ENCODE peak calls at places on chromosomes 16 and 17, in seven cellular contexts. I is lower leg skin, B is transverse colon, Z is A549, L is Peyer's patch, V is heart left ventricle, J is NB4. A is an unnamed sample.

GRCh38 chr17:83186226-83186625 is 106.8 kb downstream of the METRNL start:
- DNase-seq in I (peak), B (no peak), Z (no peak), L (peak), V (no peak), J (peak), A (peak)

GRCh38 chr17:16085066-16085699 is 85.6 kb downstream of the TTC19 start:
- DNase-seq in I (no peak), B (no peak), Z (no peak), L (no peak), V (no peak), J (no peak), A (no peak)

GRCh38 chr16:83137326-83137770 is 510.6 kb downstream of the CDH13 start:
- DNase-seq in I (no peak), B (peak), Z (no peak), L (no peak), V (no peak), J (peak), A (no peak)

GRCh38 chr16:71628810-71629209 is 2.8 kb downstream of the MARVELD3 start:
- DNase-seq in I (no peak), B (no peak), Z (no peak), L (no peak), V (no peak), J (peak), A (no peak)

GRCh38 chr17:73324711-73325526 is 13.1 kb upstream of the CDC42EP4 start:
- DNase-seq in I (no peak), B (no peak), Z (no peak), L (no peak), V (no peak), J (no peak), A (no peak)

GRCh38 chr16:70647461-70648359 is 1.4 kb downstream of the IL34 start:
- DNase-seq in I (no peak), B (no peak), Z (no peak), L (no peak), V (no peak), J (no peak), A (no peak)

GRCh38 chr16:35574011-35574410 is 2114.6 kb downstream of the TP53TG3F start:
- DNase-seq in I (no peak), B (no peak), Z (no peak), L (no peak), V (no peak), J (no peak), A (no peak)

GRCh38 chr17:19641687-19642372 is 6.7 kb upstream of the ALDH3A2 start:
- DNase-seq in I (no peak), B (no peak), Z (no peak), L (no peak), V (no peak), J (no peak), A (no peak)

GRCh38 chr17:13030459-13031305 is 12.9 kb upstream of the ELAC2 start:
- DNase-seq in I (peak), B (peak), Z (peak), L (no peak), V (no peak), J (peak), A (peak)

GRCh38 chr17:45296003-45296832 is 20.6 kb downstream of the MAP3K14 start:
- DNase-seq in I (no peak), B (peak), Z (no peak), L (peak), V (peak), J (peak), A (no peak)

GRCh38 chr16:77946834-77947233 is 75.5 kb upstream of the CLEC3A start:
- DNase-seq in I (no peak), B (no peak), Z (no peak), L (no peak), V (no peak), J (no peak), A (no peak)

GRCh38 chr17:63369233-63369632 is 76.9 kb downstream of the CYB561 start:
- DNase-seq in I (no peak), B (no peak), Z (no peak), L (no peak), V (no peak), J (no peak), A (no peak)

GRCh38 chr17:45578516-45579455 is 88.3 kb upstream of the PLEKHM1 start:
- DNase-seq in I (no peak), B (no peak), Z (no peak), L (no peak), V (no peak), J (peak), A (no peak)

GRCh38 chr16:48317614-48318013 is 67.6 kb downstream of the SIAH1 start:
- DNase-seq in I (no peak), B (no peak), Z (no peak), L (no peak), V (no peak), J (peak), A (no peak)

GRCh38 chr17:16925461-16926060 is 46.4 kb downstream of the TNFRSF13B start:
- DNase-seq in I (peak), B (peak), Z (no peak), L (no peak), V (no peak), J (no peak), A (no peak)

DNA sequence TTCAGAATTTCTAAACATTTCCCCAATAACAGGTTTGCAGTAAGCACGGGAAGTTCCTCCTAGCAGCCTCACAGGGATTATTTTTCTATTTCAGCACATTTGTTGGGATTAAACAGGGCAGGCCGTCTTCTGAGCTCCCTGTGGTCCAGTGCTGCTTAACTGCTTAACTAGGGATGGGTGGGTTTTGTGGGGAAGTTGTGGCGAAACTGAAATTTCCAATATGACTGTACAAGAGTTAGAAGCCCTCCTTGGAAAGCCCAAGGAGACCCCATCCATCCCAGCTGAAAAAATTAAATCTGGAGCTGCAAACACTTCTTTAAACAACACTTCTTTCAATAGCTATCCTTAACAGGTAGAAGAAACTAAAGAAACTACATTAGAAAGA is 22.2 kb downstream of the FAM117A start:
- DNase-seq in I (no peak), B (no peak), Z (no peak), L (no peak), V (no peak), J (no peak), A (no peak)
- TF ChIP-seq POLR2A in I (no peak), B (no peak), Z (no peak), L (no peak), V (no peak), J (no peak), A (no peak)

DNA sequence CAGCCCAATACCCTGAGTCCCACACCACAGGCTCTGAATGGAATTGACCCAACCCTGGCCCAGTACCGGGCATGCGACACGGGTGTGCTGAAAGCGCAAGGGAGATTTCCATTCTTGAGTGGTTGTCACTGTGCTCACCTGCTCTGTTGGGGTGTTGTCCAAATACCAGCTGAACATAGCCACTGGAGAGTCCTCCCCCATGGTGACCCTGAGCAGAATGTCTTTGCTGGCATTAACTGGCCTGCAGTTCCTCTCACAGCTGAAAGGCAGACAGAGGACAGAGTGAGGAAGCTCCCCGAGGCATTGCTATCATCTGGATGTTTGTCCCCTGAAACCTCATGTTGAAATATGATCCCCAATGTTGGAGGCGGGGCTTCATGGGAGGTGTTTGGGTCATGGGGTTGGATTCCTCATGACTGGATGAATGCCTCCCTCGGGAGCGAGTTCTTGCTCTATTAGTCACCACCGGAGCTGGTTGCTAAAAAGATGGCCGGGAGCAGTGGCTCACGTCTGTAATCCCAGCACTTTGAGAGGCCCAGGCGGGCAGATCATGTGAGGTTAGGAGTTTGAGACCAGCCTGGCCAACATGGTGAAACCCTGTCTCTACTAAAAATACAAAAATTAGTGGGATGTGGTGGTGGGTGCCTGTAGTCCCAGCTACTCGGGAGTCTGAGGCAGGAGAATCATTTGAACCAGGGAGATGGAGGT is 57.3 kb upstream of the BCO1 start:
- DNase-seq in I (peak), B (peak), Z (peak), L (peak), V (peak), J (peak), A (no peak)
- TF ChIP-seq POLR2A in I (no peak), B (no peak), Z (no peak), L (no peak), V (no peak), J (no peak), A (no peak)

DNA sequence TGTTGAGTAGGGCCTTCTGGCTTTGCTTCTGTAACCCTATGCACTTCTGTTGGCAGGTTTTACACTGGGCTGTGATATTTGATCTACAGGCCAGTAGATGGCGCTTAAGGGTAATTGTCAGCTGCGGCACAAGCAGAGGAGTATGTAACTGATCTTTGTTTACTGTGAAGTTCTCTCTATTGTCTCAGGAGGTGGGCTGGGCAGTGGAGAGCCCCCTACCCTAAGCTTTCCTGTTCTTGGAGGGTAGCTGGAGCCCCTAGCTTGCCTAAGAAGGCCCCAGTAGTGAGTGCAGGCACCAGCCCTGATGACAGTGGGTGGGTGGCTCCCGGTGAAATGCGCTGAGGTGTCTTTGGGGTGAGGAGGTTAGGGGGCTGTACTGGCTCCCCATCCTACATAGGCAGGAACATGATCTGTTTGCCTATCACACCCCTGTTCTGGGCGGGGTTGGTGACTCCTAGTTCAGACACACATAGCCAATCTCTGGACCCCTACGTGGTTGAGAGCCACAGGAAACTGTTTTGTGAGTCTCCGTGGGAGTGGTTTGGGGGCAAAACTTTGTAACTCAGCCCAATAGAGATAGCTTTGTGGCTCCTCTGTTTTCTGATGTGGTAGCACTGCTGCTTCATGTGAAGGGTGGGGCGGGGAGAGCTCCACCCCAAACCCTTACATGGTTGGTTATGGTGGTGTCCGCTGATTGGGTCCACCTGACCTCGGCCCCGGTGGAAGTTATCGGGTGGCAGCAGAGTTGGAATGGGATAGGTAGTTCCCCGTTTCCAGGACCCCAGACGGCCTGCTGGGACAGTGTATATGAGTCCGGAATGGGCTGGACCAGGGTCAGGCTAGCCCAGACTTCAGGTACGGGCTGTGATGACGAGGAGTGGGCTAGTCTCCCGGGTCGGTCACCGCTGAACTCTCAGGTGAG is 60.4 kb downstream of the SLFN11 start:
- DNase-seq in I (peak), B (peak), Z (peak), L (peak), V (peak), J (peak), A (peak)
- TF ChIP-seq POLR2A in I (no peak), B (peak), Z (no peak), L (peak), V (no peak), J (no peak), A (no peak)

DNA sequence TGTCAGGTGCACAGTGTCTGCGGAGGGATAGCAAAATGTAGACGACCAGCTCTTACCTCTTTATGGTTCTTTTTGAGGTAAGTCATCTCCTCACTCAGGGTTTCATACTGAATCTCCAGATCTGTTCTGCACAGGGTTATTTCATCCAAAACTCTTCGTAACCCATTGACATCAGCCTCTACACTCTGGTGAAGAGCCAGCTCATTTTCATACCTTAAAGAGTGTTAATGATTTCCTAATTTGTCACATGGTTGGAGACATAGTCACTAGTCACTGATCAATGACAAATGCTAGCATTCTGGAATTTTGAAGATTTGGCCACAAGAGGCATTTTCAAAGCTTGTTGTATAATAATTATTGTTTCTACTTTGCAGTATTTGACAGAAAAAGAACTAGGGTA is 1.3 kb downstream of the KRT25 start:
- DNase-seq in I (no peak), B (no peak), Z (no peak), L (no peak), V (no peak), J (no peak), A (no peak)
- TF ChIP-seq POLR2A in I (no peak), B (no peak), Z (no peak), L (no peak), V (no peak), J (no peak), A (no peak)

GRCh38 chr16:28877642-28877975 is 679 bp upstream of the ATP2A1 start:
- DNase-seq in I (no peak), B (no peak), Z (no peak), L (no peak), V (no peak), J (no peak), A (no peak)
- TF ChIP-seq POLR2A in I (no peak), B (no peak), Z (no peak), L (no peak), V (no peak), J (no peak), A (no peak)

GRCh38 chr16:11587643-11588247 is 1.0 kb upstream of the LITAF start:
- DNase-seq in I (no peak), B (no peak), Z (no peak), L (no peak), V (no peak), J (no peak), A (no peak)

GRCh38 chr16:11586375-11586855 is 304 bp downstream of the LITAF start:
- DNase-seq in I (no peak), B (no peak), Z (no peak), L (no peak), V (no peak), J (no peak), A (no peak)

GRCh38 chr16:11588321-11589244 is 1.9 kb upstream of the LITAF start:
- DNase-seq in I (no peak), B (no peak), Z (no peak), L (no peak), V (no peak), J (no peak), A (no peak)

GRCh38 chr16:11585460-11586374 is 1.0 kb downstream of the LITAF start:
- DNase-seq in I (no peak), B (peak), Z (no peak), L (peak), V (no peak), J (peak), A (no peak)

DNA sequence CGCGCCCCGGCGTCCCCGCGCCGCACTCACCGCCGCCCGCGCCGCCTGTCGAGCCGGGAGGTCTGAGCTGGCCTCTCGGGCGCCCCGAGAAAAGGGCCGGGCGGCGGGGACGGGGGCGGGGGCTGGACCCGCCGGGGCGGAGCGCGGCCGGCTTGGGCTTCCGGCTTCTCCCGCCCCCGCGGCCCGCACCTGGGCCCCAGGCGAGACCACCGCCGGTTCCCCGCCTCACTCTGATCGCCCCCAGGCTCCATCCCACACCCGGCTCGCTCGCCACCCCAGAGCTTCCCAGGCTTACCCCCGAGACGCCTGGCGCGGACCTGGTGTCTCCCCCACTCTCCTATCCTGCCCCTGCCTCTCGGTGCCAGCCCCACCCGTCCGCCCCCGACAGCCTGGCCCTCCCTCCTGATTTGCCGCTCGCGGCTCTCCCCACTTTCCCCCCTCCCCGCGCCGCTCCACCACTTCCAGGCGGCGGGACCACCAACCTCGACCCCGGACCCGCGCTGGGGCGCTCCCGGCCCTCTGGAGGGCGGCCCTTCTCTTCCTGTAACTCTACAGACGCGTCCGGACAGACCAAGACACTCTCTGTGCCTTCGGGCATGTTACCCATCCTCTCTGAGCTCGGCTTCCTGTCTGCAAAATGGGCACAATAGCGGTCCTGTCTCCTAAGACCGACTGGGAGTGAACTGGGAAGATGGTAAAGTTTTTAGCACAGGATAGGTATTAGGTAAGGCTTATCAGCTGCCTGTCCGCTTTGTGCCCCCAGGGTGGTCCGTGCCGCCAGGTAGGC is at the start of gene LITAF:
- DNase-seq in I (peak), B (peak), Z (peak), L (peak), V (peak), J (peak), A (peak)
- TF ChIP-seq POLR2A in I (peak), B (peak), Z (peak), L (no peak), V (no peak), J (peak), A (peak)

DNA sequence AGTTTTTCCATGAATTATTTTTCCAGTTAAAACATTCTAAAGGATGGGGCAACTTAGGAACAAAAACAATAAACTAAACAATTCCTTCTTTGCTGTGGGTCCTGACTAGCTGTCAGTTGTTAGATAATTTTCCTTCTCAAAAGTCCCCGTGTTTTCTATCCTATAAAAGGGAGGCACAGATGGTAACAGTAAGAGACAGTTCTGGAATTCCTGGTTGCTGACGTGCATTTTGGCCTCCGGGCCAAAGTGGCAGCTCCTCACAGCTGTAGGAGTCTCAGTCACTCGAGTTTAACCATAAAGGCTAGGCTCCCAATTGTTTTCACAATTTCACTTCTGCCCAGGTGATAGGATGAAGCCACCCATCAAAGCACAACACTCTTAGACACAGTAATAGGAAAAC is 77.0 kb upstream of the ZNF423 start:
- DNase-seq in I (no peak), B (no peak), Z (no peak), L (no peak), V (peak), J (no peak), A (no peak)
- TF ChIP-seq POLR2A in I (no peak), B (no peak), Z (no peak), L (no peak), V (no peak), J (no peak), A (no peak)

DNA sequence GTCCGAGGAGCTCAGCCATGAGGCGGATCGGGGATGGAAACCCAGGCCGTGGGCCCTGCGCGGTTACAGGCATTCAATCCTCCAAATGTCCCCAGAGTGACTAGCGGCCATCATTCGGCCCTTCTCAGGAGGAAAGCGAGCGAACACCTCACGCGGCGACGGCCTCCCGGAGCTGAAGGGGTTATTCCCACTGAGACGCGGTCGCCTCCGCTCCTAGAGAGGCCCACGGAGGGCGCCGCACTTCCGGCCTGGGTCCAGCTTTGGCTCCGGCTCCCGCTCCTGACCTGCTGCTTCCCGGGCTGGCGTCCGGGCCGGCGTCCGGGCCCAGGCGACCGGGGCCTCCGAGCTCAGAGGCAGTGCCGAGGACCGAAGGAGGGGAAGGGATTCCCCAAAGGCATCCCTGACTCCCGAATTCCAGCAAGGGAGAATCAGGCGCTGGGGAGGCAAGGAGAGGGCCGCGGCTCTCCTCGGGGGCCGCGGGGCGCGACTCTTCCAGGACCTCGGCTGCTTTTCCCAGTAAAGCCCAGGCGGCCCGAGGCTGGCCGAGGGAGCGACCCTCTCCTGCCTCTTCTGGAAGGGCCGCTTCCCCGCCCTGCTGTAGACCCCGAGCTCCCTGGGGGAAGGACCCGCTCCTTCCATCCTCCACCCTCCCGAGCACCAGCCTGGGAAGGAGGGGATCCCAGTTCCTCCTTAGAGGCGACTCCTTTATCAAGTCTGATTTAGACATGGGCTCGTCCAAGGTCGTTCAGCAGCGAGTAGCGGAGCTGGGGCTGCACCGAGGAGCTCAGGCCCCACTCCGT is 18.6 kb upstream of the ZNF629 start:
- DNase-seq in I (peak), B (peak), Z (peak), L (peak), V (peak), J (peak), A (peak)
- TF ChIP-seq POLR2A in I (peak), B (peak), Z (peak), L (peak), V (peak), J (no peak), A (peak)